ENCODE peak calls at places on chromosomes 5 and 9, in four cellular contexts. S, E, Q and T are unnamed samples.

GRCh38 chr9:111803924-111804323 is 9.2 kb upstream of the SHOC1 start:
- DNase-seq in E (no peak), S (no peak), Q (peak), T (no peak)

GRCh38 chr9:100150209-100150608 is 51.2 kb downstream of the INVS start:
- DNase-seq in E (no peak), Q (no peak), S (no peak), T (peak)

GRCh38 chr9:35691325-35691631 is 1.6 kb upstream of the TPM2 start:
- DNase-seq in Q (peak), E (no peak), S (no peak), T (no peak)

GRCh38 chr9:134341306-134341705 is 15.1 kb downstream of the RXRA start:
- DNase-seq in Q (no peak), E (no peak), S (no peak), T (peak)

GRCh38 chr5:159850192-159850573 is 66.1 kb upstream of the ADRA1B start:
- DNase-seq in S (no peak), Q (no peak), E (peak), T (peak)

GRCh38 chr9:110371411-110372013 is 33.8 kb upstream of the TXNDC8 start:
- DNase-seq in E (no peak), S (no peak), Q (no peak), T (no peak)

GRCh38 chr5:135423158-135423925 is 23.8 kb downstream of the DCANP1 start:
- DNase-seq in S (no peak), E (no peak), Q (no peak), T (no peak)

GRCh38 chr5:40958811-40959210 is 49.5 kb downstream of the C7 start:
- DNase-seq in Q (no peak), E (no peak), S (no peak), T (no peak)

GRCh38 chr9:113687680-113688371 is 188.3 kb upstream of the ZNF618 start:
- DNase-seq in E (no peak), Q (no peak), S (no peak), T (no peak)

GRCh38 chr9:95385521-95385920 is 68.0 kb upstream of the FANCC start:
- DNase-seq in S (no peak), Q (no peak), E (no peak), T (no peak)

GRCh38 chr9:136526625-136527066 is 19.2 kb downstream of the NOTCH1 start:
- DNase-seq in Q (no peak), S (no peak), E (no peak), T (peak)

GRCh38 chr9:83701769-83702168 is 6.0 kb downstream of the UBQLN1 start:
- DNase-seq in Q (no peak), S (no peak), E (peak), T (peak)

GRCh38 chr9:95031711-95032461 is 285.6 kb downstream of the FANCC start:
- DNase-seq in Q (no peak), S (no peak), E (no peak), T (no peak)

GRCh38 chr9:21239917-21240316 is at the start of gene IFNA14:
- DNase-seq in Q (no peak), E (no peak), S (no peak), T (no peak)

GRCh38 chr5:73856972-73857371 is 231.0 kb downstream of the ARHGEF28 start:
- DNase-seq in Q (no peak), S (no peak), E (no peak), T (peak)

GRCh38 chr9:136324501-136325300 is 2.6 kb upstream of the GPSM1 start:
- DNase-seq in E (no peak), S (no peak), Q (no peak), T (no peak)

GRCh38 chr9:128078504-128079434 is 10.7 kb downstream of the SLC25A25 start:
- DNase-seq in S (no peak), E (peak), Q (no peak), T (no peak)

GRCh38 chr5:80874162-80874561 is 86.0 kb upstream of the RASGRF2 start:
- DNase-seq in E (no peak), S (no peak), Q (no peak), T (no peak)

GRCh38 chr5:136046231-136046630 is 17.4 kb downstream of the TGFBI start:
- DNase-seq in Q (no peak), S (no peak), E (no peak), T (no peak)

GRCh38 chr9:108474356-108474755 is 381.4 kb downstream of the ACTL7B start:
- DNase-seq in Q (no peak), E (no peak), S (no peak), T (peak)

GRCh38 chr5:56192246-56192645 is 40.9 kb downstream of the ANKRD55 start:
- DNase-seq in S (no peak), Q (no peak), E (no peak), T (no peak)

GRCh38 chr9:133848471-133848870 is 110.3 kb upstream of the SARDH start:
- DNase-seq in S (no peak), Q (no peak), E (no peak), T (no peak)

GRCh38 chr5:157540707-157541451 is 34.7 kb downstream of the ADAM19 start:
- DNase-seq in S (peak), Q (peak), E (no peak), T (peak)

GRCh38 chr5:96963267-96963666 is 27.4 kb downstream of the LNPEP start:
- DNase-seq in S (no peak), Q (no peak), E (no peak), T (peak)

GRCh38 chr5:138544171-138545134 is 1.4 kb upstream of the ETF1 start:
- DNase-seq in Q (no peak), S (no peak), E (peak), T (peak)

GRCh38 chr5:181221105-181221791 is 1.8 kb upstream of the TRIM41 start:
- DNase-seq in Q (no peak), E (no peak), S (no peak), T (no peak)

GRCh38 chr5:144352318-144352717 is 181.6 kb downstream of the KCTD16 start:
- DNase-seq in E (no peak), S (no peak), Q (no peak), T (no peak)

GRCh38 chr9:83649080-83649479 is 26.1 kb downstream of the IDNK start:
- DNase-seq in Q (peak), S (peak), E (peak), T (peak)

GRCh38 chr9:104866186-104866585 is 61.8 kb downstream of the ABCA1 start:
- DNase-seq in S (no peak), Q (no peak), E (no peak), T (no peak)

GRCh38 chr9:134215395-134215708 is 51.0 kb upstream of the RNU6ATAC start:
- DNase-seq in Q (no peak), E (no peak), S (no peak), T (no peak)

GRCh38 chr9:106092083-106092482 is 397.7 kb downstream of the TMEM38B start:
- DNase-seq in E (no peak), Q (no peak), S (no peak), T (no peak)

GRCh38 chr9:89874351-89875321 is 269.8 kb downstream of the GADD45G start:
- DNase-seq in Q (no peak), S (no peak), E (no peak), T (no peak)